ENCODE peak calls at places on chromosome 3, in seven cellular contexts. X, F, Y, D, E, R and W are unnamed samples.

GRCh38 chr3:13571831-13572750 is 23.2 kb downstream of the FBLN2 start:
- DNase-seq in X (no peak), R (no peak), Y (no peak), D (no peak), F (no peak), E (no peak), W (no peak)

GRCh38 chr3:105162448-105162847 is 204.3 kb upstream of the ALCAM start:
- DNase-seq in F (no peak), X (no peak), D (no peak), R (no peak), E (no peak), Y (no peak), W (no peak)

GRCh38 chr3:44893097-44893496 is 18.7 kb downstream of the TGM4 start:
- DNase-seq in F (no peak), D (no peak), E (peak), R (no peak), X (no peak), Y (no peak), W (peak)

GRCh38 chr3:55556622-55557531 is 69.8 kb upstream of the WNT5A start:
- DNase-seq in R (no peak), Y (no peak), F (no peak), D (no peak), X (no peak), E (peak), W (no peak)

GRCh38 chr3:31004025-31004678 is 109.7 kb upstream of the GADL1 start:
- DNase-seq in F (no peak), Y (no peak), D (no peak), E (peak), X (no peak), R (no peak), W (peak)

GRCh38 chr3:32322311-32322710 is 69.3 kb upstream of the CMTM7 start:
- DNase-seq in X (no peak), Y (no peak), D (no peak), F (no peak), R (no peak), E (no peak), W (no peak)

GRCh38 chr3:150180349-150180748 is 209.7 kb upstream of the PFN2 start:
- DNase-seq in X (no peak), Y (no peak), D (no peak), F (no peak), E (peak), R (peak), W (peak)

GRCh38 chr3:155110021-155110420 is 29.9 kb downstream of the MME start:
- DNase-seq in X (no peak), D (no peak), Y (no peak), E (no peak), R (no peak), F (no peak), W (no peak)

GRCh38 chr3:23806322-23807160 is 786 bp downstream of the UBE2E1 start:
- DNase-seq in X (no peak), E (no peak), R (no peak), Y (peak), F (no peak), D (peak), W (no peak)

GRCh38 chr3:123258811-123259420 is 57.2 kb downstream of the SEC22A start:
- DNase-seq in E (peak), Y (no peak), R (peak), F (peak), D (no peak), X (no peak), W (peak)

GRCh38 chr3:143585720-143586456 is 262.4 kb downstream of the SLC9A9 start:
- DNase-seq in X (no peak), F (no peak), Y (no peak), R (no peak), D (no peak), E (no peak), W (no peak)

GRCh38 chr3:16399473-16399872 is 114.0 kb downstream of the RFTN1 start:
- DNase-seq in F (no peak), Y (no peak), X (no peak), R (no peak), E (peak), D (no peak), W (no peak)

GRCh38 chr3:133915685-133916639 is 20.3 kb upstream of the RAB6B start:
- DNase-seq in X (no peak), Y (no peak), D (no peak), F (no peak), R (no peak), E (peak), W (no peak)

GRCh38 chr3:179105881-179106280 is 34.3 kb upstream of the ZMAT3 start:
- DNase-seq in R (no peak), D (no peak), E (no peak), F (no peak), X (no peak), Y (no peak), W (no peak)

GRCh38 chr3:131233900-131234667 is 147.5 kb upstream of the NUDT16 start:
- DNase-seq in E (no peak), X (no peak), F (no peak), R (no peak), D (no peak), Y (no peak), W (no peak)

GRCh38 chr3:14203521-14204079 is 25.0 kb downstream of the LSM3 start:
- DNase-seq in D (peak), R (peak), F (peak), Y (peak), X (peak), E (peak), W (peak)

GRCh38 chr3:181326637-181327223 is 337.2 kb upstream of the DNAJC19 start:
- DNase-seq in R (peak), Y (no peak), D (no peak), X (peak), F (peak), E (peak), W (no peak)

GRCh38 chr3:135155228-135155627 is 360.2 kb downstream of the EPHB1 start:
- DNase-seq in Y (no peak), E (no peak), X (no peak), F (no peak), D (no peak), R (no peak), W (no peak)

GRCh38 chr3:14885307-14885706 is 62.1 kb upstream of the NR2C2 start:
- DNase-seq in E (no peak), R (no peak), F (no peak), X (no peak), Y (no peak), D (no peak), W (no peak)

GRCh38 chr3:172859035-172859434 is 108.5 kb downstream of the ECT2 start:
- DNase-seq in E (peak), D (no peak), F (no peak), Y (no peak), X (no peak), R (no peak), W (no peak)

GRCh38 chr3:183579967-183580720 is 24.6 kb upstream of the KLHL6 start:
- DNase-seq in Y (no peak), X (no peak), E (peak), F (no peak), D (no peak), R (no peak), W (peak)

GRCh38 chr3:41933154-41933676 is 28.7 kb downstream of the ULK4 start:
- DNase-seq in Y (no peak), F (no peak), D (no peak), E (peak), R (no peak), X (no peak), W (peak)

GRCh38 chr3:55870576-55870975 is 383.5 kb upstream of the WNT5A start:
- DNase-seq in R (peak), E (no peak), X (no peak), Y (no peak), F (no peak), D (no peak), W (no peak)

GRCh38 chr3:190566043-190566933 is 52.4 kb downstream of the IL1RAP start:
- DNase-seq in Y (no peak), F (no peak), X (peak), E (peak), R (no peak), D (no peak), W (peak)

GRCh38 chr3:116135462-116135861 is 309.8 kb downstream of the LSAMP start:
- DNase-seq in D (no peak), Y (no peak), X (peak), F (no peak), E (peak), R (no peak), W (peak)